ENCODE peak calls at places on chromosomes 16 and 17, in four cellular contexts. B is pulmonary artery endothelial cell; W is central memory CD4-positive, alpha-beta T cell; E is astrocyte of the cerebellum. C is an unnamed sample.

GRCh38 chr16:3595521-3596021 is 15.8 kb downstream of the SLX4 start:
- DNase-seq in B (no peak), W (no peak), E (no peak), C (no peak)

GRCh38 chr16:77946834-77947233 is 75.5 kb upstream of the CLEC3A start:
- DNase-seq in B (peak), W (no peak), E (no peak), C (no peak)

GRCh38 chr17:77696151-77696719 is 262.3 kb upstream of the TNRC6C start:
- DNase-seq in E (no peak), W (no peak), B (no peak), C (no peak)

GRCh38 chr17:9239821-9240658 is 218.7 kb downstream of the NTN1 start:
- DNase-seq in E (no peak), B (no peak), W (peak), C (peak)

GRCh38 chr16:80084614-80085013 is 456.2 kb upstream of the DYNLRB2 start:
- DNase-seq in E (peak), W (peak), B (no peak), C (no peak)

GRCh38 chr17:72488542-72489272 is 367.9 kb downstream of the SOX9 start:
- DNase-seq in W (no peak), E (no peak), B (no peak), C (no peak)

GRCh38 chr16:49096191-49096945 is 185.3 kb downstream of the CBLN1 start:
- DNase-seq in B (no peak), W (no peak), E (no peak), C (no peak)

GRCh38 chr16:10992797-10993196 is 48.4 kb downstream of the CLEC16A start:
- DNase-seq in E (peak), W (no peak), B (no peak), C (no peak)

GRCh38 chr16:85448557-85449194 is 164.4 kb upstream of the GSE1 start:
- DNase-seq in E (no peak), W (peak), B (no peak), C (no peak)